ENCODE peak calls at places on chromosome 9, in ten cellular contexts. P, E, Q, A, T, K, R, M, H and U are unnamed samples.

GRCh38 chr9:111108946-111109345 is 70.7 kb upstream of the LPAR1 start:
- DNase-seq in R (no peak), T (peak; percentile 98), K (no peak), A (no peak), P (no peak), E (no peak), M (peak; percentile 89), Q (no peak), H (no peak), U (no peak)

GRCh38 chr9:130193531-130194405 is 21.6 kb downstream of the NCS1 start:
- DNase-seq in P (no peak), R (no peak), A (no peak), E (no peak), Q (no peak), M (no peak), K (no peak), T (no peak), H (no peak), U (no peak)

GRCh38 chr9:14902561-14902960 is 7.7 kb downstream of the FREM1 start:
- DNase-seq in A (no peak), E (no peak), T (no peak), H (no peak), R (no peak), P (no peak), K (no peak), M (no peak), Q (no peak), U (no peak)

GRCh38 chr9:111668026-111668573 is 6.7 kb downstream of the GNG10 start:
- DNase-seq in P (no peak), K (no peak), R (no peak), H (no peak), M (no peak), Q (no peak), A (no peak), E (no peak), T (no peak), U (no peak)

GRCh38 chr9:110157812-110158629 is 49.9 kb downstream of the C9orf152 start:
- DNase-seq in M (no peak), T (no peak), Q (no peak), P (no peak), K (no peak), E (no peak), A (no peak), R (no peak), H (no peak), U (no peak)

GRCh38 chr9:110125207-110125751 is 82.7 kb downstream of the C9orf152 start:
- DNase-seq in R (peak; percentile 94), M (peak; percentile 95), A (no peak), P (peak; percentile 82), T (peak; percentile 57), H (peak; percentile 95), E (peak; percentile 83), K (peak; percentile 78), Q (no peak), U (no peak)

GRCh38 chr9:79196606-79197005 is 375.2 kb upstream of the TLE4 start:
- DNase-seq in K (no peak), T (no peak), M (peak; percentile 66), R (no peak), H (no peak), E (no peak), Q (no peak), A (no peak), P (no peak), U (no peak)

GRCh38 chr9:2125909-2126308 is 110.8 kb downstream of the SMARCA2 start:
- DNase-seq in H (no peak), E (no peak), R (no peak), M (peak; percentile 30), Q (peak; percentile 4), P (no peak), T (no peak), K (no peak), A (no peak), U (no peak)

GRCh38 chr9:4663956-4664355 is 1.9 kb downstream of the PLPP6 start:
- DNase-seq in R (no peak), K (no peak), P (no peak), A (no peak), T (no peak), M (no peak), Q (no peak), E (no peak), H (no peak), U (no peak)

GRCh38 chr9:4665357-4665756 is 923 bp downstream of the SPATA6L start:
- DNase-seq in E (no peak), Q (no peak), A (no peak), P (no peak), K (no peak), R (no peak), H (no peak), T (no peak), M (peak; percentile 39), U (no peak)

GRCh38 chr9:4668604-4669003 is 2.3 kb upstream of the SPATA6L start:
- DNase-seq in R (no peak), H (no peak), P (no peak), Q (no peak), K (no peak), M (no peak), A (no peak), E (no peak), T (no peak), U (no peak)

GRCh38 chr9:4667681-4668080 is 1.4 kb upstream of the SPATA6L start:
- DNase-seq in R (no peak), A (no peak), M (no peak), E (no peak), T (no peak), K (no peak), H (no peak), P (no peak), Q (peak; percentile 32), U (no peak)

GRCh38 chr9:4666042-4666699 is at the start of gene SPATA6L:
- DNase-seq in A (peak; percentile 29), R (peak; percentile 94), H (peak; percentile 69), M (peak; percentile 59), Q (no peak), K (peak; percentile 69), E (peak; percentile 90), P (peak; percentile 78), T (peak; percentile 51), U (peak; percentile 44)
- TF ChIP-seq CTCF in A (no peak), R (no peak), H (no peak), M (peak; percentile 9), Q (no peak), K (no peak), E (peak; percentile 19), P (no peak), T (peak; percentile 17), U (no peak)

GRCh38 chr9:137052293-137052692 is 1.6 kb downstream of the ENTPD2 start:
- DNase-seq in T (no peak), E (no peak), R (no peak), P (no peak), H (no peak), M (no peak), K (no peak), A (no peak), Q (no peak), U (no peak)

GRCh38 chr9:137048655-137049543 is 2.9 kb upstream of the NPDC1 start:
- DNase-seq in T (no peak), A (no peak), H (no peak), Q (no peak), P (no peak), K (no peak), M (no peak), E (no peak), R (no peak), U (no peak)

GRCh38 chr9:137051145-137051724 is 2.6 kb downstream of the ENTPD2 start:
- DNase-seq in A (no peak), M (no peak), H (no peak), K (no peak), E (no peak), P (peak; percentile 40), R (no peak), Q (no peak), T (no peak), U (no peak)

GRCh38 chr9:137050570-137050969 is 3.3 kb downstream of the ENTPD2 start:
- DNase-seq in H (no peak), M (no peak), A (no peak), P (no peak), T (no peak), K (no peak), R (no peak), Q (no peak), E (no peak), U (no peak)

DNA sequence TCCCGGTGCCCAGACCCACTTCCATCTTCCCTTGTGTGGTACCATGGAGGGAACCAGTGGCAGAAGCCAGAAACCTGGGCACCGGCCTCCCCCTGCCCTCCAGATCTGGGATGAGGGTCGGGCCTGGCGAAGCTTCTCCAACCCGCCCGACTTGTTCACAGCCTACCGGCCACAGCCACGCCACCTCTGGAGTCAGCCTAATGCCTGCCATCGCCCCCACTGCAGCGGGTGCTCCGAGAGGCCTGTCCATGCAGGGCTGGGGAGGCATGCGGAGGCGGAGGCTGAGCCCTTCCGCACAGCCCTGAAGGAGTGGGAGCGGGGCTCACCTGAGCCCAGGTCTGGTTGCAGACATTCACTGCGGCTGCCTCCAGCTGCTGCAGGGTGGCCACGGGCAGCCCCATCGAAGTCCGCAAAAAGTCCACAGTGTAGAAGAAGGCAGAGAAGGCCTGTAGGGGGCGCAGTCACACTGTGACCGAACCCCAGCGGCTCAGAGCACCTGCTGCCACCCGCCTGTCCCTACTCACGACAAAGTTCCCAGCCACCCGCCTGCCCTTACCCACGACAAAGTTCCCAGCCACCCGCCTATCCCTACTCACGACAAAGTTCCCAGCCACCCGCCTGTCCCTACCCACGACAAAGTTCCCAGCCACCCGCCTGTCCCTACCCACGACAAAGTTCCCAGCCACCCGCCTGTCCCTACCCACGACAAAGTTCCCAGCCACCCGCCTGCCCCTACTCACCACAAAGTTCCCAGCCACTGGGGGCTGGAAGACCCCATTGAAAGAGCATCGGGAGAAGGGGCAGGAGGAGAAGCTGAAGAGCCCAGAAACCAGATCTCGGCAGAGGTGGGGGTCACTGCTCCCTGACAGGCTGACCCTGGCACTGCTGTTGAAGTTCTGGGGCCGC is 3.8 kb upstream of the NPDC1 start:
- DNase-seq in R (no peak), M (peak; percentile 59), Q (peak; percentile 62), E (no peak), P (peak; percentile 85), A (no peak), H (no peak), T (no peak), K (no peak), U (peak; percentile 89)
- TF ChIP-seq CTCF in R (no peak), M (peak; percentile 67), Q (peak; percentile 71), E (peak; percentile 48), P (peak; percentile 61), A (peak; percentile 65), H (peak; percentile 44), T (peak; percentile 48), K (peak; percentile 32), U (peak; percentile 63)

GRCh38 chr9:33443504-33444154 is 3.8 kb downstream of the AQP3 start:
- DNase-seq in E (no peak), R (no peak), M (no peak), T (no peak), Q (no peak), A (no peak), P (no peak), K (no peak), H (no peak), U (no peak)
- TF ChIP-seq CTCF in E (no peak), R (no peak), M (no peak), T (no peak), Q (no peak), A (no peak), P (no peak), K (no peak), H (no peak), U (no peak)

GRCh38 chr9:134273647-134274046 is 52.6 kb upstream of the RXRA start:
- DNase-seq in H (no peak), Q (no peak), T (no peak), A (no peak), K (no peak), R (no peak), M (no peak), E (no peak), P (no peak), U (no peak)

GRCh38 chr9:134276463-134277245 is 49.6 kb upstream of the RXRA start:
- DNase-seq in M (no peak), E (no peak), K (no peak), T (no peak), R (no peak), P (no peak), A (no peak), H (no peak), Q (no peak), U (no peak)

GRCh38 chr9:134272302-134273023 is 53.8 kb upstream of the RXRA start:
- DNase-seq in E (no peak), H (no peak), P (peak; percentile 20), R (no peak), T (no peak), Q (peak; percentile 16), K (no peak), A (no peak), M (no peak), U (no peak)

GRCh38 chr9:134278286-134278685 is 48.0 kb upstream of the RXRA start:
- DNase-seq in R (no peak), P (no peak), M (no peak), H (no peak), A (no peak), K (no peak), E (no peak), T (no peak), Q (no peak), U (no peak)

GRCh38 chr9:134275379-134275778 is 50.9 kb upstream of the RXRA start:
- DNase-seq in A (no peak), P (no peak), E (no peak), T (no peak), R (no peak), K (no peak), M (no peak), Q (peak; percentile 24), H (no peak), U (no peak)
- TF ChIP-seq CTCF in A (peak; percentile 12), P (no peak), E (no peak), T (peak; percentile 2), R (no peak), K (no peak), M (no peak), Q (peak; percentile 42), H (no peak), U (no peak)